ENCODE peak calls at places on chromosome X, in ten cellular contexts. U is HCT116; X is amygdala; G is HS-27A; A is NCI-H460; P is CD4-positive, CD25-positive, alpha-beta regulatory T cell; K is ureter; V is psoas muscle; L is right cardiac atrium; B is neural crest cell. M is an unnamed sample.

GRCh38 chrX:22300130-22300529 is 27.4 kb downstream of the CBLL2 start:
- DNase-seq in U (peak), X (no peak), G (no peak), A (peak), P (no peak), K (no peak), V (peak), L (no peak), B (no peak), M (peak)

GRCh38 chrX:13152511-13152868 is 108.1 kb upstream of the FAM9C start:
- DNase-seq in U (no peak), X (no peak), G (no peak), A (no peak), P (no peak), K (no peak), V (no peak), L (no peak), B (no peak), M (no peak)

GRCh38 chrX:57044226-57044625 is 48.9 kb upstream of the SPIN3 start:
- DNase-seq in U (no peak), X (no peak), G (no peak), A (no peak), P (no peak), K (no peak), V (no peak), L (no peak), B (no peak), M (no peak)

GRCh38 chrX:154097003-154097596 is 417 bp downstream of the MECP2 start:
- DNase-seq in U (no peak), X (peak), G (no peak), A (peak), P (peak), K (peak), V (peak), L (peak), B (peak), M (no peak)

GRCh38 chrX:152313529-152314302 is 137.4 kb downstream of the GABRA3 start:
- DNase-seq in U (no peak), X (no peak), G (no peak), A (no peak), P (no peak), K (no peak), V (no peak), L (no peak), B (no peak), M (no peak)

GRCh38 chrX:135421537-135421931 is 210 bp upstream of the SMIM10L2A start:
- DNase-seq in U (peak), X (peak), G (no peak), A (peak), P (peak), K (peak), V (peak), L (peak), B (peak), M (peak)

GRCh38 chrX:8504451-8504850 is 39.8 kb downstream of the VCX3B start:
- DNase-seq in U (no peak), X (no peak), G (no peak), A (no peak), P (no peak), K (no peak), V (no peak), L (no peak), B (no peak), M (peak)

GRCh38 chrX:149314031-149314430 is 191.1 kb downstream of the IDS start:
- DNase-seq in U (no peak), X (no peak), G (no peak), A (no peak), P (no peak), K (no peak), V (no peak), L (no peak), B (no peak), M (no peak)

GRCh38 chrX:20060961-20061868 is 55.5 kb downstream of the MAP7D2 start:
- DNase-seq in U (no peak), X (no peak), G (no peak), A (no peak), P (no peak), K (no peak), V (no peak), L (no peak), B (no peak), M (no peak)

GRCh38 chrX:138890491-138890890 is 179.0 kb upstream of the FGF13 start:
- DNase-seq in U (no peak), X (no peak), G (no peak), A (no peak), P (no peak), K (no peak), V (no peak), L (no peak), B (no peak), M (peak)

GRCh38 chrX:97330150-97330549 is 446.4 kb downstream of the RPA4 start:
- DNase-seq in U (no peak), X (no peak), G (no peak), A (no peak), P (no peak), K (no peak), V (no peak), L (no peak), B (no peak), M (no peak)

GRCh38 chrX:118536204-118536603 is 40.6 kb downstream of the DOCK11 start:
- DNase-seq in U (no peak), X (no peak), G (no peak), A (no peak), P (no peak), K (no peak), V (no peak), L (no peak), B (no peak), M (no peak)